ENCODE peak calls at places on chromosomes 12 and 14, in four cellular contexts. E is breast epithelium, Z is prostate gland, I is uterus. M is an unnamed sample.

GRCh38 chr14:51520087-51520486 is 131.6 kb upstream of the FRMD6 start:
- DNase-seq in E (no peak), Z (no peak), I (no peak), M (no peak)

GRCh38 chr12:112018571-112019237 is 5.5 kb downstream of the ERP29 start:
- DNase-seq in E (no peak), Z (no peak), I (no peak), M (no peak)

GRCh38 chr12:48936379-48936979 is 11.2 kb upstream of the FKBP11 start:
- DNase-seq in E (peak; percentile 66), Z (peak; percentile 43), I (peak; percentile 74), M (peak; percentile 78)

GRCh38 chr12:84964048-84964447 is 51.4 kb upstream of the SLC6A15 start:
- DNase-seq in E (no peak), Z (no peak), I (no peak), M (peak; percentile 68)

GRCh38 chr12:64903738-64904137 is 79.3 kb downstream of the TBC1D30 start:
- DNase-seq in E (no peak), Z (no peak), I (peak; percentile 16), M (no peak)

GRCh38 chr12:85713368-85713767 is 122.8 kb downstream of the RASSF9 start:
- DNase-seq in E (no peak), Z (no peak), I (no peak), M (no peak)

GRCh38 chr12:48000878-48001321 is 3.4 kb downstream of the COL2A1 start:
- DNase-seq in E (peak; percentile 52), Z (no peak), I (no peak), M (peak; percentile 76)

GRCh38 chr14:39230416-39230815 is 3.3 kb upstream of the MIA2 start:
- DNase-seq in E (no peak), Z (no peak), I (no peak), M (no peak)

GRCh38 chr14:61519106-61519505 is 176.2 kb upstream of the HIF1A start:
- DNase-seq in E (no peak), Z (no peak), I (no peak), M (no peak)

GRCh38 chr12:40946612-40947194 is 241.4 kb upstream of the PDZRN4 start:
- DNase-seq in E (no peak), Z (no peak), I (no peak), M (peak; percentile 61)

GRCh38 chr14:74438351-74438915 is 12.4 kb upstream of the SYNDIG1L start:
- DNase-seq in E (no peak), Z (no peak), I (no peak), M (no peak)

GRCh38 chr12:84727964-84728363 is 184.6 kb downstream of the SLC6A15 start:
- DNase-seq in E (no peak), Z (no peak), I (no peak), M (peak; percentile 48)

GRCh38 chr14:52227559-52228222 is 39.8 kb upstream of the PTGDR start:
- DNase-seq in E (no peak), Z (no peak), I (no peak), M (no peak)

GRCh38 chr14:31934767-31935266 is 142.3 kb upstream of the ARHGAP5 start:
- DNase-seq in E (no peak), Z (no peak), I (no peak), M (peak; percentile 58)

GRCh38 chr12:90978117-90978770 is 23.3 kb upstream of the CCER1 start:
- DNase-seq in E (no peak), Z (no peak), I (no peak), M (peak; percentile 64)

GRCh38 chr12:54977857-54978256 is 6.7 kb downstream of the TESPA1 start:
- DNase-seq in E (no peak), Z (no peak), I (no peak), M (no peak)

GRCh38 chr14:76765461-76765931 is 4.2 kb downstream of the VASH1 start:
- DNase-seq in E (no peak), Z (no peak), I (no peak), M (no peak)

GRCh38 chr12:65822732-65823480 is 1.4 kb upstream of the HMGA2 start:
- DNase-seq in E (no peak), Z (no peak), I (no peak), M (peak; percentile 96)

GRCh38 chr12:79935624-79936040 is 735 bp upstream of the PPP1R12A start:
- DNase-seq in E (no peak), Z (no peak), I (no peak), M (peak; percentile 25)

GRCh38 chr14:32813401-32813800 is 125.3 kb upstream of the NPAS3 start:
- DNase-seq in E (no peak), Z (no peak), I (no peak), M (peak; percentile 30)

GRCh38 chr14:90495357-90496276 is 98.8 kb downstream of the CALM1 start:
- DNase-seq in E (no peak), Z (no peak), I (peak; percentile 37), M (peak; percentile 79)

GRCh38 chr12:18101043-18101442 is 11.1 kb upstream of the RERGL start:
- DNase-seq in E (no peak), Z (no peak), I (no peak), M (no peak)

GRCh38 chr14:64337901-64338615 is 43.9 kb upstream of the ESR2 start:
- DNase-seq in E (no peak), Z (peak; percentile 34), I (peak; percentile 37), M (peak; percentile 76)

GRCh38 chr12:47818701-47819543 is 781 bp downstream of the HDAC7 start:
- DNase-seq in E (no peak), Z (no peak), I (peak; percentile 65), M (no peak)

GRCh38 chr12:48110691-48111315 is 4.9 kb upstream of the SENP1 start:
- DNase-seq in E (no peak), Z (no peak), I (no peak), M (no peak)

GRCh38 chr14:60079723-60080122 is 12.0 kb upstream of the PCNX4 start:
- DNase-seq in E (no peak), Z (no peak), I (no peak), M (peak; percentile 4)

GRCh38 chr12:111166779-111167540 is 201.9 kb downstream of the PHETA1 start:
- DNase-seq in E (no peak), Z (peak; percentile 62), I (no peak), M (no peak)

GRCh38 chr12:126700115-126700514 is 1566.9 kb upstream of the TMEM132C start:
- DNase-seq in E (no peak), Z (no peak), I (no peak), M (no peak)

GRCh38 chr12:13165578-13166120 is 30.9 kb upstream of the EMP1 start:
- DNase-seq in E (peak; percentile 76), Z (peak; percentile 86), I (peak; percentile 54), M (no peak)

GRCh38 chr12:22255097-22255496 is 79.4 kb downstream of the ST8SIA1 start:
- DNase-seq in E (no peak), Z (no peak), I (no peak), M (no peak)

GRCh38 chr12:998020-998874 is 7.2 kb downstream of the ERC1 start:
- DNase-seq in E (no peak), Z (no peak), I (no peak), M (no peak)

GRCh38 chr14:99896371-99896770 is 103.2 kb downstream of the EML1 start:
- DNase-seq in E (no peak), Z (no peak), I (no peak), M (peak; percentile 14)

GRCh38 chr14:99902925-99903324 is 109.7 kb downstream of the EML1 start:
- DNase-seq in E (no peak), Z (no peak), I (no peak), M (no peak)

GRCh38 chr14:99905121-99905520 is 111.9 kb downstream of the EML1 start:
- DNase-seq in E (no peak), Z (no peak), I (no peak), M (no peak)

GRCh38 chr14:99904506-99904905 is 111.3 kb downstream of the EML1 start:
- DNase-seq in E (no peak), Z (no peak), I (no peak), M (no peak)

GRCh38 chr14:99899578-99900178 is 106.5 kb downstream of the EML1 start:
- DNase-seq in E (no peak), Z (no peak), I (no peak), M (peak; percentile 49)
- H3K4me3 ChIP-seq in E (no peak overlapping the region), Z (no peak overlapping the region), I (no peak overlapping the region), M (no peak overlapping the region)

DNA sequence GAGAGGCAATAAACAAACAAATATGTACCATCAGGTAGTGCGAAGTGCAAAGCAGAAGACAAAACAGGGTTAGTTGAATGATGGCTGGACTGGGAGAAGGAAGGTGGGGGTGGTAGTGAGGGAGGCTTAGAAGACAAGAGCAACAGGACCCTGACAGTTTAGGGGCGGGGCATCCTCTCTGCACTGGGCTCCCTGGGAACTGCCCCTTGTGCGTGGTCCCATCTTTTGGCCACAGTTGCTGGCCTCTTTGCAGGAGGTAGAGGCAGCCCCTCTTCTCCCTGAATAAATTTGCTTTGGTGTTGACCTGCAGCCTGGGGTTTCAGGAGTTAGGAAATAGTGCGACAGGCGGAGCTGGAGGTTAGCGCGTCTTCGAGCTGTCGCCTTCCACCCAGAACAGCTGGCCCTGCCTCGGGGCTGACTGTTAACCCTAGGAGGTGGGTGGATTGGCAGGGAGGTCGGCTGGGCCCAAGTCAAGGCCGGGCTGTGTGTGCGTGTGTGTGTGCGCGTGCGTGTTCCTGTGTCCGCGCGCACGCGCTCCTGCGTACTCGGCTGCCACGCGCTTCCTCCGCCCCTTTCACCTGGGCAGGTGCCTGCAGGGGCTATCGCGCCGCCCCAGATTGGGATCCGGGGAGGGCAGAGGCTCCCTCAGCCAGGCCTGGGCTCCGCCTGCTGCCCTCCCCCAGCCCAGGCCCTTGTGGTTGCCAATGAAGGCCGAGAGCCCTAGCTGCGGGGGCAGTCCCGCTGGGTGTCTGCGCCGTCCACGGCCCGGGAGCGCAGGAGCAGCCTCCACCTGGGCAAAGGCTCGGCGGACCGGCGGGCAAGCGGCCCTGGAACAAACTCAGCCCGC is 180.8 kb downstream of the ADCK1 start:
- DNase-seq in E (peak; percentile 55), Z (peak; percentile 10), I (no peak), M (no peak)
- H3K4me3 ChIP-seq in E (peak overlapping the region; percentile 57), Z (peak overlapping the region; percentile 10), I (no peak overlapping the region), M (peak overlapping the region; percentile 31)

GRCh38 chr12:121918679-121919038 is 267 bp downstream of the CFAP251 start:
- DNase-seq in E (no peak), Z (no peak), I (no peak), M (no peak)

GRCh38 chr12:121921106-121921505 is 2.7 kb downstream of the CFAP251 start:
- DNase-seq in E (no peak), Z (no peak), I (no peak), M (no peak)

GRCh38 chr12:121916719-121917118 is 1.7 kb upstream of the CFAP251 start:
- DNase-seq in E (no peak), Z (no peak), I (peak; percentile 25), M (peak; percentile 72)

GRCh38 chr12:121915841-121916321 is 2.5 kb upstream of the CFAP251 start:
- DNase-seq in E (no peak), Z (no peak), I (no peak), M (peak; percentile 87)

DNA sequence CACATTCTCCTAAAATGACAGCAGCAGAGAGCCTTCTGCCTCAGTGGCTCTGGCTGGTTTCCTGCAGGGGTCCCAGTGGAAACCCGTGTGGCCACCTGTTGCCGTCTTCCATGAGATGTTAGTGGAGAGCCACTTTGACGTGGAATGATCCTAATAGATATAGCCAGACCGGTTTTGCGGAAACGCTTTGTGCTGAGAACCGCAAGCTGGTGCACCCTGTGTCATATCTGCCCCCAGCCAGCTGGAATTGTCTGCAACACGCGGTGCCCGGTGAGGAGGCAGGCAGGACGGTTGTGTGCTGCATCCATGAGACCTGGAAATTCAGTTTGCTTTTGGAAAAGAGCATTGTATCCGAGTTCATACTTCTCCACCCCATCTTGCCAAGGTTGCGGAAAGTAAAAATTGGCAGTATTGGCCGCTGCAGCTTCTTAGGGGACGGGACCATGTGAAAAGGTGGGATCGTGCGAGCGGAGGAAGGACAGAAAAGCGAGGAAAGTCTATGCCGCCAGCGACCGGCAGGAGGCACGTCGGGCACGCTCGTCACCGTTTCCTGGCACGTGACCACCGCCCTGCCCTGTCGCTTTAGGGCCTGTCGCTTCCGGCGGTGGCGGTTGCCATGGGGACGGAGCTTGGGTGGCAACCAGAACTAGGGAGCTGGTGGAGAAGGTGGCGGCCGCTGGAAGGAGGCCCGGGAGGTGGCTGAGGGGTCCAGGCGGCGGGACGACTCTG is at the start of gene CFAP251:
- DNase-seq in E (peak; percentile 95), Z (peak; percentile 94), I (peak; percentile 79), M (peak; percentile 98)
- H3K4me3 ChIP-seq in E (peak within 1 kb of the TSS; percentile 57), Z (peak within 1 kb of the TSS; percentile 28), I (no peak within 1 kb of the TSS), M (peak within 1 kb of the TSS; percentile 56)

GRCh38 chr14:70665448-70666363 is 24.0 kb downstream of the TTC9 start:
- DNase-seq in E (peak; percentile 90), Z (peak; percentile 93), I (no peak), M (peak; percentile 79)
- H3K4me3 ChIP-seq in E (no peak overlapping the region), Z (no peak overlapping the region), I (no peak overlapping the region), M (no peak overlapping the region)

M was measured in A673.